ENCODE peak calls at places on chromosomes 7 and 10, in nine cellular contexts. U is amniotic stem cell, M is HEK293T, F is tibial artery, W is GM19239, B is neural progenitor cell, C is hypothalamus, S is T-helper 22 cell, H is NCI-H526. T is an unnamed sample.

GRCh38 chr7:103387267-103387666 is 39.8 kb downstream of the PSMC2 start:
- DNase-seq in U (no peak), M (no peak), F (no peak), W (no peak), B (no peak), C (no peak), S (no peak), H (no peak), T (no peak)

GRCh38 chr10:69216577-69217118 is 3.5 kb upstream of the HKDC1 start:
- DNase-seq in U (no peak), M (no peak), F (no peak), W (no peak), B (no peak), C (no peak), S (no peak), H (no peak), T (no peak)

GRCh38 chr7:84674236-84674913 is 479.8 kb upstream of the SEMA3A start:
- DNase-seq in U (no peak), M (no peak), F (no peak), W (no peak), B (no peak), C (no peak), S (no peak), H (no peak), T (no peak)

GRCh38 chr7:139620676-139621344 is 97.3 kb downstream of the CLEC2L start:
- DNase-seq in U (no peak), M (peak), F (no peak), W (peak), B (peak), C (peak), S (no peak), H (peak), T (no peak)

GRCh38 chr10:13820119-13820518 is 233.4 kb downstream of the PRPF18 start:
- DNase-seq in U (no peak), M (no peak), F (no peak), W (no peak), B (no peak), C (no peak), S (no peak), H (no peak), T (no peak)

GRCh38 chr7:141145630-141145982 is 71.7 kb downstream of the TMEM178B start:
- DNase-seq in U (no peak), M (no peak), F (no peak), W (no peak), B (no peak), C (no peak), S (no peak), H (no peak), T (no peak)

GRCh38 chr10:71860243-71861029 is 9.4 kb upstream of the PSAP start:
- DNase-seq in U (peak), M (peak), F (peak), W (no peak), B (peak), C (peak), S (no peak), H (no peak), T (no peak)

GRCh38 chr7:38893061-38893460 is 15.9 kb downstream of the VPS41 start:
- DNase-seq in U (no peak), M (no peak), F (no peak), W (no peak), B (no peak), C (no peak), S (no peak), H (no peak), T (no peak)

GRCh38 chr7:23471090-23471859 is 984 bp upstream of the IGF2BP3 start:
- DNase-seq in U (peak), M (peak), F (no peak), W (peak), B (peak), C (no peak), S (no peak), H (peak), T (no peak)

GRCh38 chr10:4427524-4427923 is 398.5 kb upstream of the AKR1E2 start:
- DNase-seq in U (no peak), M (no peak), F (no peak), W (no peak), B (no peak), C (no peak), S (no peak), H (no peak), T (no peak)

GRCh38 chr10:8275911-8276310 is 221.4 kb downstream of the GATA3 start:
- DNase-seq in U (no peak), M (no peak), F (no peak), W (no peak), B (no peak), C (no peak), S (no peak), H (peak), T (no peak)

GRCh38 chr7:69663911-69664310 is 65.6 kb downstream of the AUTS2 start:
- DNase-seq in U (no peak), M (no peak), F (no peak), W (no peak), B (no peak), C (no peak), S (no peak), H (peak), T (no peak)

GRCh38 chr10:4181075-4181474 is 396.1 kb upstream of the KLF6 start:
- DNase-seq in U (no peak), M (no peak), F (no peak), W (no peak), B (no peak), C (no peak), S (no peak), H (no peak), T (no peak)

GRCh38 chr7:47647213-47647985 is 65.5 kb upstream of the TNS3 start:
- DNase-seq in U (no peak), M (no peak), F (no peak), W (no peak), B (no peak), C (no peak), S (no peak), H (no peak), T (no peak)

GRCh38 chr7:80463272-80463920 is 48.5 kb downstream of the GNAT3 start:
- DNase-seq in U (no peak), M (no peak), F (no peak), W (no peak), B (no peak), C (no peak), S (no peak), H (peak), T (no peak)

GRCh38 chr7:39838326-39838725 is 111.7 kb upstream of the CDK13 start:
- DNase-seq in U (no peak), M (no peak), F (no peak), W (no peak), B (no peak), C (no peak), S (no peak), H (no peak), T (no peak)

GRCh38 chr10:122650331-122650730 is 49.3 kb downstream of the C10orf120 start:
- DNase-seq in U (no peak), M (no peak), F (no peak), W (no peak), B (no peak), C (no peak), S (no peak), H (no peak), T (no peak)

GRCh38 chr7:73431041-73431835 is 2.3 kb upstream of the FZD9 start:
- DNase-seq in U (no peak), M (no peak), F (no peak), W (no peak), B (no peak), C (no peak), S (no peak), H (no peak), T (no peak)

GRCh38 chr7:83824214-83824613 is 175.3 kb upstream of the SEMA3E start:
- DNase-seq in U (peak), M (no peak), F (no peak), W (no peak), B (no peak), C (no peak), S (no peak), H (no peak), T (no peak)